ENCODE peak calls at places on chromosomes 6 and 20, in six cellular contexts. One of them, this sample, is unnamed.

GRCh38 chr6:8066108-8066507 is 1.9 kb upstream of the BLOC1S5 start:
- DNase-seq in A172: no peak
- DNase-seq in NCI-H526 treated with DMSO at 0.1 percent for 48 hours: no peak
- DNase-seq in heart left ventricle: no peak
- DNase-seq in GM18507: no peak
- DNase-seq in CD4-positive, alpha-beta memory T cell: no peak
- DNase-seq in this sample: no peak

GRCh38 chr6:41332241-41332640 is 3.2 kb upstream of the NCR2 start:
- DNase-seq in A172: no peak
- DNase-seq in NCI-H526 treated with DMSO at 0.1 percent for 48 hours: no peak
- DNase-seq in heart left ventricle: no peak
- DNase-seq in GM18507: no peak
- DNase-seq in CD4-positive, alpha-beta memory T cell: no peak
- DNase-seq in this sample: no peak

GRCh38 chr6:6811151-6812002 is 222.9 kb downstream of the LY86 start:
- DNase-seq in A172: peak
- DNase-seq in NCI-H526 treated with DMSO at 0.1 percent for 48 hours: no peak
- DNase-seq in heart left ventricle: peak
- DNase-seq in GM18507: no peak
- DNase-seq in CD4-positive, alpha-beta memory T cell: peak
- DNase-seq in this sample: no peak

GRCh38 chr6:105921781-105922180 is 164.4 kb upstream of the PRDM1 start:
- DNase-seq in A172: no peak
- DNase-seq in NCI-H526 treated with DMSO at 0.1 percent for 48 hours: no peak
- DNase-seq in heart left ventricle: no peak
- DNase-seq in GM18507: no peak
- DNase-seq in CD4-positive, alpha-beta memory T cell: no peak
- DNase-seq in this sample: no peak

GRCh38 chr20:56944546-56944945 is 315.4 kb downstream of the TFAP2C start:
- DNase-seq in A172: no peak
- DNase-seq in NCI-H526 treated with DMSO at 0.1 percent for 48 hours: no peak
- DNase-seq in heart left ventricle: no peak
- DNase-seq in GM18507: no peak
- DNase-seq in CD4-positive, alpha-beta memory T cell: no peak
- DNase-seq in this sample: no peak

GRCh38 chr6:141700836-141701235 is 431.9 kb upstream of the GJE1 start:
- DNase-seq in A172: peak
- DNase-seq in NCI-H526 treated with DMSO at 0.1 percent for 48 hours: no peak
- DNase-seq in heart left ventricle: no peak
- DNase-seq in GM18507: no peak
- DNase-seq in CD4-positive, alpha-beta memory T cell: no peak
- DNase-seq in this sample: no peak

GRCh38 chr20:50020283-50020682 is 37.5 kb downstream of the SNAI1 start:
- DNase-seq in A172: peak
- DNase-seq in NCI-H526 treated with DMSO at 0.1 percent for 48 hours: no peak
- DNase-seq in heart left ventricle: no peak
- DNase-seq in GM18507: no peak
- DNase-seq in CD4-positive, alpha-beta memory T cell: no peak
- DNase-seq in this sample: no peak

GRCh38 chr20:17281478-17281877 is 54.6 kb downstream of the PCSK2 start:
- DNase-seq in A172: peak
- DNase-seq in NCI-H526 treated with DMSO at 0.1 percent for 48 hours: no peak
- DNase-seq in heart left ventricle: no peak
- DNase-seq in GM18507: no peak
- DNase-seq in CD4-positive, alpha-beta memory T cell: no peak
- DNase-seq in this sample: no peak

GRCh38 chr6:165478581-165478980 is 169.2 kb upstream of the C6orf118 start:
- DNase-seq in A172: no peak
- DNase-seq in NCI-H526 treated with DMSO at 0.1 percent for 48 hours: no peak
- DNase-seq in heart left ventricle: no peak
- DNase-seq in GM18507: no peak
- DNase-seq in CD4-positive, alpha-beta memory T cell: no peak
- DNase-seq in this sample: no peak

GRCh38 chr20:46220808-46221207 is 87.5 kb downstream of the CDH22 start:
- DNase-seq in A172: peak
- DNase-seq in NCI-H526 treated with DMSO at 0.1 percent for 48 hours: peak
- DNase-seq in heart left ventricle: no peak
- DNase-seq in GM18507: no peak
- DNase-seq in CD4-positive, alpha-beta memory T cell: no peak
- DNase-seq in this sample: no peak

GRCh38 chr20:62489186-62489939 is 13.6 kb upstream of the GATA5 start:
- DNase-seq in A172: peak
- DNase-seq in NCI-H526 treated with DMSO at 0.1 percent for 48 hours: no peak
- DNase-seq in heart left ventricle: no peak
- DNase-seq in GM18507: no peak
- DNase-seq in CD4-positive, alpha-beta memory T cell: no peak
- DNase-seq in this sample: no peak

GRCh38 chr6:79861023-79861422 is 86.3 kb downstream of the ELOVL4 start:
- DNase-seq in A172: no peak
- DNase-seq in NCI-H526 treated with DMSO at 0.1 percent for 48 hours: no peak
- DNase-seq in heart left ventricle: no peak
- DNase-seq in GM18507: no peak
- DNase-seq in CD4-positive, alpha-beta memory T cell: no peak
- DNase-seq in this sample: no peak

GRCh38 chr6:38453302-38453701 is 186.4 kb downstream of the BTBD9 start:
- DNase-seq in A172: no peak
- DNase-seq in NCI-H526 treated with DMSO at 0.1 percent for 48 hours: peak
- DNase-seq in heart left ventricle: no peak
- DNase-seq in GM18507: no peak
- DNase-seq in CD4-positive, alpha-beta memory T cell: no peak
- DNase-seq in this sample: no peak

GRCh38 chr20:49803418-49803817 is 9.2 kb upstream of the SLC9A8 start:
- DNase-seq in A172: no peak
- DNase-seq in NCI-H526 treated with DMSO at 0.1 percent for 48 hours: no peak
- DNase-seq in heart left ventricle: no peak
- DNase-seq in GM18507: no peak
- DNase-seq in CD4-positive, alpha-beta memory T cell: no peak
- DNase-seq in this sample: no peak

GRCh38 chr20:1633535-1633934 is 13.7 kb upstream of the SIRPB1 start:
- DNase-seq in A172: peak
- DNase-seq in NCI-H526 treated with DMSO at 0.1 percent for 48 hours: no peak
- DNase-seq in heart left ventricle: no peak
- DNase-seq in GM18507: no peak
- DNase-seq in CD4-positive, alpha-beta memory T cell: no peak
- DNase-seq in this sample: no peak

GRCh38 chr20:36645998-36646397 is at the start of gene SLA2:
- DNase-seq in A172: no peak
- DNase-seq in NCI-H526 treated with DMSO at 0.1 percent for 48 hours: no peak
- DNase-seq in heart left ventricle: no peak
- DNase-seq in GM18507: peak
- DNase-seq in CD4-positive, alpha-beta memory T cell: peak
- DNase-seq in this sample: no peak

GRCh38 chr6:28810655-28811053 is 113.1 kb downstream of the TRIM27 start:
- DNase-seq in A172: no peak
- DNase-seq in NCI-H526 treated with DMSO at 0.1 percent for 48 hours: no peak
- DNase-seq in heart left ventricle: no peak
- DNase-seq in GM18507: no peak
- DNase-seq in CD4-positive, alpha-beta memory T cell: no peak
- DNase-seq in this sample: no peak

GRCh38 chr6:1930356-1930755 is 315.0 kb downstream of the GMDS start:
- DNase-seq in A172: no peak
- DNase-seq in NCI-H526 treated with DMSO at 0.1 percent for 48 hours: no peak
- DNase-seq in heart left ventricle: no peak
- DNase-seq in GM18507: no peak
- DNase-seq in CD4-positive, alpha-beta memory T cell: no peak
- DNase-seq in this sample: no peak

GRCh38 chr6:36095497-36096391 is 34.6 kb upstream of the MAPK13 start:
- DNase-seq in A172: no peak
- DNase-seq in NCI-H526 treated with DMSO at 0.1 percent for 48 hours: peak
- DNase-seq in heart left ventricle: no peak
- DNase-seq in GM18507: no peak
- DNase-seq in CD4-positive, alpha-beta memory T cell: no peak
- DNase-seq in this sample: no peak

GRCh38 chr6:19127085-19127484 is 710.1 kb upstream of the ID4 start:
- DNase-seq in A172: no peak
- DNase-seq in NCI-H526 treated with DMSO at 0.1 percent for 48 hours: no peak
- DNase-seq in heart left ventricle: no peak
- DNase-seq in GM18507: no peak
- DNase-seq in CD4-positive, alpha-beta memory T cell: no peak
- DNase-seq in this sample: no peak

GRCh38 chr6:151239603-151240035 is at the start of gene AKAP12:
- DNase-seq in A172: no peak
- DNase-seq in NCI-H526 treated with DMSO at 0.1 percent for 48 hours: no peak
- DNase-seq in heart left ventricle: peak
- DNase-seq in GM18507: no peak
- DNase-seq in CD4-positive, alpha-beta memory T cell: no peak
- DNase-seq in this sample: no peak

GRCh38 chr6:85684125-85684808 is 41.6 kb upstream of the SYNCRIP start:
- DNase-seq in A172: no peak
- DNase-seq in NCI-H526 treated with DMSO at 0.1 percent for 48 hours: no peak
- DNase-seq in heart left ventricle: no peak
- DNase-seq in GM18507: no peak
- DNase-seq in CD4-positive, alpha-beta memory T cell: no peak
- DNase-seq in this sample: no peak

GRCh38 chr20:24683676-24684075 is 214.2 kb downstream of the SYNDIG1 start:
- DNase-seq in A172: no peak
- DNase-seq in NCI-H526 treated with DMSO at 0.1 percent for 48 hours: no peak
- DNase-seq in heart left ventricle: no peak
- DNase-seq in GM18507: no peak
- DNase-seq in CD4-positive, alpha-beta memory T cell: no peak
- DNase-seq in this sample: no peak

GRCh38 chr6:139540276-139540675 is 165.8 kb upstream of the CITED2 start:
- DNase-seq in A172: peak
- DNase-seq in NCI-H526 treated with DMSO at 0.1 percent for 48 hours: no peak
- DNase-seq in heart left ventricle: no peak
- DNase-seq in GM18507: no peak
- DNase-seq in CD4-positive, alpha-beta memory T cell: peak
- DNase-seq in this sample: peak

GRCh38 chr6:151651639-151652038 is 155.8 kb upstream of the ESR1 start:
- DNase-seq in A172: no peak
- DNase-seq in NCI-H526 treated with DMSO at 0.1 percent for 48 hours: no peak
- DNase-seq in heart left ventricle: no peak
- DNase-seq in GM18507: no peak
- DNase-seq in CD4-positive, alpha-beta memory T cell: no peak
- DNase-seq in this sample: no peak

GRCh38 chr20:32251470-32251869 is 26.0 kb upstream of the KIF3B start:
- DNase-seq in A172: no peak
- DNase-seq in NCI-H526 treated with DMSO at 0.1 percent for 48 hours: no peak
- DNase-seq in heart left ventricle: no peak
- DNase-seq in GM18507: no peak
- DNase-seq in CD4-positive, alpha-beta memory T cell: no peak
- DNase-seq in this sample: no peak

GRCh38 chr6:73722318-73723060 is 26.5 kb downstream of the CD109 start:
- DNase-seq in A172: peak
- DNase-seq in NCI-H526 treated with DMSO at 0.1 percent for 48 hours: no peak
- DNase-seq in heart left ventricle: no peak
- DNase-seq in GM18507: no peak
- DNase-seq in CD4-positive, alpha-beta memory T cell: no peak
- DNase-seq in this sample: no peak

GRCh38 chr6:16514249-16514648 is 247.0 kb downstream of the ATXN1 start:
- DNase-seq in A172: peak
- DNase-seq in NCI-H526 treated with DMSO at 0.1 percent for 48 hours: no peak
- DNase-seq in heart left ventricle: no peak
- DNase-seq in GM18507: no peak
- DNase-seq in CD4-positive, alpha-beta memory T cell: peak
- DNase-seq in this sample: no peak

GRCh38 chr6:43070028-43070632 is 6.0 kb upstream of the PTK7 start:
- DNase-seq in A172: peak
- DNase-seq in NCI-H526 treated with DMSO at 0.1 percent for 48 hours: peak
- DNase-seq in heart left ventricle: no peak
- DNase-seq in GM18507: peak
- DNase-seq in CD4-positive, alpha-beta memory T cell: peak
- DNase-seq in this sample: no peak

GRCh38 chr20:46468508-46468907 is 44.9 kb downstream of the ZNF334 start:
- DNase-seq in A172: no peak
- DNase-seq in NCI-H526 treated with DMSO at 0.1 percent for 48 hours: no peak
- DNase-seq in heart left ventricle: no peak
- DNase-seq in GM18507: no peak
- DNase-seq in CD4-positive, alpha-beta memory T cell: no peak
- DNase-seq in this sample: no peak

GRCh38 chr6:31125162-31125561 is 4.9 kb upstream of the CDSN start:
- DNase-seq in A172: peak
- DNase-seq in NCI-H526 treated with DMSO at 0.1 percent for 48 hours: no peak
- DNase-seq in heart left ventricle: peak
- DNase-seq in GM18507: no peak
- DNase-seq in CD4-positive, alpha-beta memory T cell: no peak
- DNase-seq in this sample: no peak

This sample was measured in GM12864.